ENCODE peak calls at places on chromosomes 2 and 18, in eight cellular contexts. R, K, F, Q, O, Z, E and X are unnamed samples.

GRCh38 chr2:69594341-69594740 is 49.2 kb downstream of the AAK1 start:
- DNase-seq in R (no peak), K (no peak), F (no peak), Q (no peak), O (no peak), Z (no peak), E (no peak), X (no peak)

GRCh38 chr2:233261819-233262555 is 10.5 kb downstream of the ATG16L1 start:
- DNase-seq in R (no peak), K (no peak), F (no peak), Q (no peak), O (no peak), Z (no peak), E (no peak), X (no peak)

GRCh38 chr2:141906673-141907072 is 224.1 kb downstream of the LRP1B start:
- DNase-seq in R (peak; percentile 11), K (no peak), F (no peak), Q (no peak), O (no peak), Z (no peak), E (no peak), X (no peak)

GRCh38 chr2:209579236-209579749 is 155.4 kb downstream of the MAP2 start:
- DNase-seq in R (no peak), K (no peak), F (no peak), Q (peak; percentile 60), O (peak; percentile 46), Z (no peak), E (no peak), X (no peak)

GRCh38 chr2:221731432-221731831 is 159.3 kb upstream of the EPHA4 start:
- DNase-seq in R (peak; percentile 39), K (no peak), F (no peak), Q (no peak), O (no peak), Z (no peak), E (no peak), X (no peak)

GRCh38 chr2:96942907-96943632 is 43.3 kb downstream of the FAM178B start:
- DNase-seq in R (no peak), K (no peak), F (no peak), Q (no peak), O (no peak), Z (no peak), E (no peak), X (no peak)

GRCh38 chr2:10497797-10498251 is 49.7 kb upstream of the ODC1 start:
- DNase-seq in R (peak; percentile 93), K (peak; percentile 49), F (no peak), Q (peak; percentile 63), O (no peak), Z (peak; percentile 83), E (peak; percentile 62), X (peak; percentile 91)

GRCh38 chr18:49052891-49053644 is 102.3 kb upstream of the SMAD7 start:
- DNase-seq in R (peak; percentile 41), K (no peak), F (no peak), Q (peak; percentile 75), O (no peak), Z (no peak), E (no peak), X (no peak)

GRCh38 chr2:205612661-205613060 is 69.6 kb upstream of the NRP2 start:
- DNase-seq in R (no peak), K (no peak), F (no peak), Q (peak; percentile 14), O (no peak), Z (no peak), E (no peak), X (no peak)

GRCh38 chr2:210502997-210503621 is 26.6 kb upstream of the LANCL1 start:
- DNase-seq in R (peak; percentile 72), K (peak; percentile 13), F (no peak), Q (peak; percentile 53), O (peak; percentile 77), Z (peak; percentile 57), E (peak; percentile 59), X (peak; percentile 46)

GRCh38 chr2:168894720-168895119 is 4.5 kb upstream of the SPC25 start:
- DNase-seq in R (no peak), K (no peak), F (no peak), Q (no peak), O (no peak), Z (no peak), E (no peak), X (no peak)
- TF ChIP-seq CTCF in R (no peak), K (no peak), F (no peak), Q (no peak), O (no peak), Z (no peak), E (no peak), X (no peak)

GRCh38 chr18:36303203-36303844 is 5.8 kb downstream of the FHOD3 start:
- DNase-seq in R (no peak), K (no peak), F (no peak), Q (no peak), O (no peak), Z (no peak), E (no peak), X (no peak)
- H3K27ac ChIP-seq in R (no peak overlapping the region), K (no peak overlapping the region), F (no peak overlapping the region), Q (no peak overlapping the region), O (no peak overlapping the region), Z (no peak overlapping the region), E (no peak overlapping the region), X (no peak overlapping the region)

GRCh38 chr18:13291299-13291698 is 72.7 kb downstream of the LDLRAD4 start:
- DNase-seq in R (no peak), K (no peak), F (peak; percentile 12), Q (no peak), O (no peak), Z (no peak), E (no peak), X (no peak)
- TF ChIP-seq CTCF in R (no peak), K (no peak), F (no peak), Q (no peak), O (no peak), Z (no peak), E (no peak), X (no peak)

GRCh38 chr18:3323900-3324299 is 62.0 kb downstream of the MYL12B start:
- DNase-seq in R (peak; percentile 41), K (no peak), F (no peak), Q (no peak), O (no peak), Z (no peak), E (no peak), X (no peak)
- H3K27ac ChIP-seq in R (no peak overlapping the region), K (no peak overlapping the region), F (no peak overlapping the region), Q (peak overlapping the region; percentile 54), O (no peak overlapping the region), Z (no peak overlapping the region), E (no peak overlapping the region), X (no peak overlapping the region)

DNA sequence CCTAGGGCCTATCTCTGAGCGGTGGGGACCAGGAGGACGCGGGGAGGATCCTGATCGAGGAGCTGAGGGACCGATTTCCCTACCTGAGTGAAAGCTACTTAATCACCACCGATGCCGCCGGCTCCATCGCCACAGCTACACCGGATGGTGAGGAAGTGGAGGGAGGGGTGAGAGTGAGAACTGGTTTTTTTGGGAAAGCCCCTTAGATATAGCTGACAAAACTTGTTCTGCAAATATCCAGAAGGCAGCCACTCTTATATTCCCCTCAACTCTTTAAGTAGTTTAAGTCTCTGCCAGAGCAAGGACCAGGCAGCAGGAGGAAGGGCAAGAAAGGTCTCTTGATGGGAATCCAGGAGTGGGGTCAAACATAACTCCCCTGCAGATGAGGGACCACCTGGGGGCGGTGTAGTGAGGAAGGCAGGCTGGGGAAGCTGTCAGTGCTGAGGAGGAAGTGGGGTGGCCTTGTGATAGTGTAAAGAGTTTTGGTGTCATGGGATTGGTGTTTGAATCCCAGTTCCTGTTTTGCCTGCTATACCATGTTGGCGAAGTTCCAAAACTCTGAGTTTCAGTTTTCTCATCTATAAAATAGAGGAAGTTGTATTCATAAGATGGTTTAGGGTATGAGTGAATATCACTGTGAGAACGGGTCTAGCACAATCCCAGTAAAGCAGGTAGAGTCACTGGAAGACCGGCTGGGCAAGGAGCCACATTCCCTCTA is 3.4 kb downstream of the NAGK start:
- DNase-seq in R (peak; percentile 91), K (no peak), F (no peak), Q (no peak), O (peak; percentile 47), Z (no peak), E (peak; percentile 87), X (no peak)
- TF ChIP-seq CTCF in R (peak; percentile 27), K (no peak), F (no peak), Q (no peak), O (peak; percentile 39), Z (no peak), E (peak; percentile 32), X (no peak)

GRCh38 chr2:173962036-173962435 is 3.1 kb downstream of the SP3 start:
- DNase-seq in R (peak; percentile 37), K (no peak), F (no peak), Q (no peak), O (no peak), Z (no peak), E (no peak), X (no peak)
- H3K27ac ChIP-seq in R (no peak overlapping the region), K (peak overlapping the region; percentile 96), F (peak overlapping the region; percentile 100), Q (peak overlapping the region; percentile 95), O (no peak overlapping the region), Z (peak overlapping the region; percentile 100), E (peak overlapping the region; percentile 100), X (no peak overlapping the region)

GRCh38 chr2:20350105-20350712 is 435 bp downstream of the PUM2 start:
- DNase-seq in R (peak; percentile 32), K (no peak), F (peak; percentile 81), Q (peak; percentile 93), O (peak; percentile 75), Z (peak; percentile 37), E (peak; percentile 93), X (peak; percentile 36)

GRCh38 chr2:20351555-20352229 is 1.0 kb upstream of the PUM2 start:
- DNase-seq in R (peak; percentile 26), K (no peak), F (no peak), Q (no peak), O (no peak), Z (peak; percentile 60), E (no peak), X (no peak)

GRCh38 chr2:20349457-20350034 is 1.1 kb downstream of the PUM2 start:
- DNase-seq in R (peak; percentile 46), K (no peak), F (no peak), Q (no peak), O (no peak), Z (no peak), E (no peak), X (no peak)

GRCh38 chr2:20352230-20353216 is 1.9 kb upstream of the PUM2 start:
- DNase-seq in R (no peak), K (no peak), F (no peak), Q (peak; percentile 58), O (peak; percentile 25), Z (no peak), E (no peak), X (no peak)

DNA sequence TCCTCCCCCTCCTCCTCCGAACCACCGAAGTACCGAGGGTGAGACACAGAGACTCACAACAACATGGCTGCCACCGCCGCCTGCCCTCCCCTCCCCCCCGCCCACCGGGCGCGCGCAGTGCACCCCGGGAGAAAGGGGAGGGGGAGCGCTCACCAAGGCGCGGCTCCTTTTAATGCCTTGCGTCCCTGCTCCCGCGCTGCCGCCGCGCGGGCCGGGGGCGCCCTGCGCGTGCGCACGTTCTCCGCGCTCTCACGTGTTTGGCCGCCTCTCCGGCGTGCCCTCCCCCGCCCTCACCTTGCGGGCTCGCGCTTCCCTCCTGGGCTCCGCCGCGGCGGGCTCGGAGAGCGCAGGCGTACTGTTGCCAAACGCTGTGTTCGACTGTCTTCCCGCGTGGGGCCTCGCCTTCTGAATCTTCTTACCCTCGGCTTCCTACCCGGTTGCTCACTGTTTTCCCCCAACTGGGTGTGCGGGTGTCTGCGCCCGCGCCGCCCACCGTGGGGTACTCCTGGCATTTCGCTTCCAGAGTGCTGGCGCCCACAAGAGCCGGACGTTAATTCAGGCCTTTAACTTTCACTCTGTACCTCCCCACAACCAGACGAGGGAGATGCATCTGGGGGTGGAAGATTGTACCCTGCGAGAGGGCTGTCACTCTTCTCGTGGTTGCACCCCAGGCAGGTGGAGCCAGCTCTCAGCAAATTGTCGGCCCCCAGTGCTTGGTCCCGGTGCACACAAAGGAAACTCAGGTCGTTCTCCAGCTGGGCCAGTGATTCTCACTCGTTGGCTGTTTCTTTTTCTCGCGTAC is at the start of gene PUM2:
- DNase-seq in R (peak; percentile 98), K (peak; percentile 93), F (peak; percentile 97), Q (peak; percentile 99), O (peak; percentile 97), Z (peak; percentile 96), E (peak; percentile 99), X (peak; percentile 94)
- TF ChIP-seq CTCF in R (no peak), K (no peak), F (no peak), Q (no peak), O (no peak), Z (no peak), E (no peak), X (no peak)